ENCODE peak calls at places on chromosomes 7 and 10, in seven cellular contexts. M is SK-N-SH, B is tibial nerve, H is PC-3, G is cardiac muscle cell, K is right lobe of liver, U is A549. E is an unnamed sample.

GRCh38 chr10:130455791-130456190 is 319.6 kb downstream of the GLRX3 start:
- DNase-seq in M (no peak), B (no peak), H (no peak), G (no peak), K (no peak), U (no peak), E (no peak)

GRCh38 chr7:99171731-99172130 is 27.8 kb upstream of the SMURF1 start:
- DNase-seq in M (no peak), B (no peak), H (no peak), G (no peak), K (no peak), U (no peak), E (no peak)

GRCh38 chr7:93902777-93903423 is 3.5 kb upstream of the GNGT1 start:
- DNase-seq in M (peak; percentile 55), B (no peak), H (peak; percentile 52), G (peak; percentile 63), K (no peak), U (no peak), E (no peak)

GRCh38 chr7:2082357-2083038 is 150.2 kb downstream of the MAD1L1 start:
- DNase-seq in M (peak; percentile 95), B (no peak), H (no peak), G (peak; percentile 72), K (no peak), U (no peak), E (no peak)

GRCh38 chr7:94276797-94277196 is 117.9 kb upstream of the COL1A2 start:
- DNase-seq in M (peak; percentile 37), B (no peak), H (peak; percentile 59), G (peak; percentile 30), K (no peak), U (peak; percentile 8), E (no peak)

GRCh38 chr10:114077815-114078219 is 34.2 kb downstream of the ADRB1 start:
- DNase-seq in M (no peak), B (no peak), H (no peak), G (peak; percentile 28), K (no peak), U (no peak), E (no peak)

GRCh38 chr7:70016044-70016770 is 417.9 kb downstream of the AUTS2 start:
- DNase-seq in M (no peak), B (no peak), H (no peak), G (no peak), K (no peak), U (peak; percentile 3), E (no peak)

GRCh38 chr10:31697271-31698168 is 231.1 kb downstream of the ARHGAP12 start:
- DNase-seq in M (peak; percentile 30), B (peak; percentile 70), H (peak; percentile 9), G (no peak), K (peak; percentile 61), U (no peak), E (no peak)

GRCh38 chr10:104267721-104268690 is 978 bp upstream of the GSTO2 start:
- DNase-seq in M (no peak), B (no peak), H (no peak), G (no peak), K (no peak), U (no peak), E (no peak)

GRCh38 chr10:76504823-76505222 is 1073.4 kb downstream of the LRMDA start:
- DNase-seq in M (no peak), B (no peak), H (no peak), G (no peak), K (no peak), U (no peak), E (no peak)

GRCh38 chr10:93070378-93071176 is 3.1 kb upstream of the CYP26A1 start:
- DNase-seq in M (no peak), B (no peak), H (no peak), G (no peak), K (no peak), U (no peak), E (no peak)

GRCh38 chr7:142853739-142854504 is 954 bp upstream of the EPHB6 start:
- DNase-seq in M (peak; percentile 92), B (no peak), H (peak; percentile 70), G (peak; percentile 80), K (peak; percentile 70), U (peak; percentile 79), E (no peak)

GRCh38 chr10:29022513-29022912 is 266.4 kb upstream of the LYZL1 start:
- DNase-seq in M (peak; percentile 48), B (no peak), H (no peak), G (no peak), K (no peak), U (no peak), E (no peak)

GRCh38 chr7:131021902-131022301 is 287.9 kb upstream of the KLF14 start:
- DNase-seq in M (no peak), B (no peak), H (no peak), G (no peak), K (no peak), U (no peak), E (no peak)

GRCh38 chr7:2233876-2234275 is 1.1 kb upstream of the MAD1L1 start:
- DNase-seq in M (no peak), B (no peak), H (no peak), G (no peak), K (no peak), U (no peak), E (no peak)

GRCh38 chr10:113108180-113108835 is 158.3 kb downstream of the TCF7L2 start:
- DNase-seq in M (peak; percentile 53), B (no peak), H (peak; percentile 13), G (peak; percentile 33), K (no peak), U (no peak), E (no peak)

GRCh38 chr10:104057717-104058116 is 28.0 kb downstream of the COL17A1 start:
- DNase-seq in M (no peak), B (no peak), H (no peak), G (no peak), K (no peak), U (no peak), E (no peak)

GRCh38 chr7:81527651-81528050 is 242.2 kb downstream of the HGF start:
- DNase-seq in M (no peak), B (no peak), H (peak; percentile 42), G (no peak), K (no peak), U (no peak), E (no peak)

GRCh38 chr10:133225707-133226191 is 4.3 kb upstream of the UTF1 start:
- DNase-seq in M (no peak), B (no peak), H (no peak), G (no peak), K (no peak), U (no peak), E (no peak)

GRCh38 chr7:4174451-4174850 is 507.6 kb upstream of the FOXK1 start:
- DNase-seq in M (no peak), B (no peak), H (no peak), G (no peak), K (no peak), U (no peak), E (no peak)

GRCh38 chr7:81470724-81471379 is 299.0 kb downstream of the HGF start:
- DNase-seq in M (no peak), B (no peak), H (no peak), G (peak; percentile 87), K (no peak), U (no peak), E (no peak)

GRCh38 chr10:118449521-118449920 is 107.4 kb upstream of the FAM204A start:
- DNase-seq in M (no peak), B (no peak), H (no peak), G (no peak), K (no peak), U (no peak), E (no peak)

GRCh38 chr7:158064631-158065030 is 523.0 kb downstream of the PTPRN2 start:
- DNase-seq in M (no peak), B (no peak), H (no peak), G (no peak), K (no peak), U (no peak), E (no peak)
- H3K9me3 ChIP-seq in M (no peaks in the 10 kb centered on the region), B (no peaks in the 10 kb centered on the region), H (no peaks in the 10 kb centered on the region), G (no peaks in the 10 kb centered on the region), K (no peaks in the 10 kb centered on the region), U (peaks cover 10% of the 10 kb centered on the region), E (no peaks in the 10 kb centered on the region)

DNA sequence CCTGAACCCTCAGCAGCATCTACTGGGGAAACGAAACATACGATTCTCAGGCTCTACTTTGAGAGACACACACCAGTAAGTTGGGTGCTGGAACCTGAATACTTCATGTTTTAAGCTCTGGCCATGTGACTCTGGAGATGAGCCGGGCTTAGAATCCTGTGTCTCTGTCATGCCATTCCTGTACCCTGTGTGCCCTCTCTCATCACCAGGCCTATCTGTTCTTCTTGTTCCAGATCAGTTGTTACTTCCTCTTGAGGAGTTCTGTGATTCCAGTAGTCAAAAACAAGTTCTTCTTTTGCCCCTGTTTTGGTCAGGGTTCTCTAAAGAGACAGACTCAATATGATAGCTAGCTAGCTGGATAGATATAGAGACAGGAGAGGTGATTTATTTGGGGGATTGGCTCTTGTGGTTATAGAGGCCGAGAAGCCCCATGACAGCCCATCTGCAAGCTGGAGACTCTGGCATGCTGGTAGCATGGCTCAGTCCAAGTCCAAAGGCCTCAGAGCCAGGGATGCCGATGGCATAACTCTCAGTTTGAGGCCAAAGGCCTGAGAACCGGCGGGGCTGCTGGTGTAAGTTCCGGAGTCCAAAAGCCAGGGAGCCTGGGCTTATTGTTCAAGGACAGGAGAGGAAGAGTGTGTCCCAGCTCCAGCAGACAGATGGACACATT is 54.3 kb downstream of the CHN2 start:
- DNase-seq in M (no peak), B (no peak), H (no peak), G (no peak), K (peak; percentile 93), U (no peak), E (no peak)
- H3K9me3 ChIP-seq in M (no peaks in the 10 kb centered on the region), B (no peaks in the 10 kb centered on the region), H (no peaks in the 10 kb centered on the region), G (no peaks in the 10 kb centered on the region), K (no peaks in the 10 kb centered on the region), U (no peaks in the 10 kb centered on the region), E (no peaks in the 10 kb centered on the region)

GRCh38 chr7:159328096-159328495 is 183.4 kb upstream of the VIPR2 start:
- DNase-seq in M (no peak), B (no peak), H (no peak), G (no peak), K (no peak), U (no peak), E (no peak)
- H3K9me3 ChIP-seq in M (peaks cover 7% of the 10 kb centered on the region), B (no peaks in the 10 kb centered on the region), H (peaks cover 6% of the 10 kb centered on the region), G (no peaks in the 10 kb centered on the region), K (no peaks in the 10 kb centered on the region), U (peaks cover 35% of the 10 kb centered on the region), E (no peaks in the 10 kb centered on the region)

GRCh38 chr7:159272739-159273138 is 128.1 kb upstream of the VIPR2 start:
- DNase-seq in M (no peak), B (no peak), H (no peak), G (no peak), K (no peak), U (no peak), E (no peak)
- H3K9me3 ChIP-seq in M (peaks cover 31% of the 10 kb centered on the region), B (peaks cover 3% of the 10 kb centered on the region), H (peaks cover 11% of the 10 kb centered on the region), G (no peaks in the 10 kb centered on the region), K (no peaks in the 10 kb centered on the region), U (peaks cover 27% of the 10 kb centered on the region), E (no peaks in the 10 kb centered on the region)

GRCh38 chr7:64882341-64883112 is 20.5 kb upstream of the ZNF273 start:
- DNase-seq in M (peak; percentile 41), B (peak; percentile 49), H (no peak), G (no peak), K (peak; percentile 48), U (no peak), E (no peak)
- H3K9me3 ChIP-seq in M (no peaks in the 10 kb centered on the region), B (no peaks in the 10 kb centered on the region), H (peaks cover 5% of the 10 kb centered on the region), G (no peaks in the 10 kb centered on the region), K (no peaks in the 10 kb centered on the region), U (peaks cover 44% of the 10 kb centered on the region), E (no peaks in the 10 kb centered on the region)